ENCODE peak calls at places on chromosomes 6 and 20, in six cellular contexts. J is K562, S is ovary, A is stomach, Y is tibial nerve, O is A549. Z is an unnamed sample.

GRCh38 chr6:52752310-52752709 is 11.0 kb downstream of the GSTA2 start:
- DNase-seq in J (no peak), S (no peak), A (no peak), Y (no peak), O (no peak), Z (no peak)

GRCh38 chr6:6091608-6092002 is 84.9 kb upstream of the NRN1 start:
- DNase-seq in J (no peak), S (no peak), A (no peak), Y (no peak), O (no peak), Z (no peak)

GRCh38 chr6:158467923-158468322 is 92.0 kb upstream of the TMEM181 start:
- DNase-seq in J (no peak), S (no peak), A (peak; percentile 46), Y (no peak), O (no peak), Z (no peak)

GRCh38 chr6:112149719-112150263 is 62.4 kb downstream of the FAM229B start:
- DNase-seq in J (no peak), S (no peak), A (no peak), Y (no peak), O (no peak), Z (no peak)

GRCh38 chr6:134078166-134078565 is 25.7 kb upstream of the SLC2A12 start:
- DNase-seq in J (no peak), S (no peak), A (no peak), Y (no peak), O (no peak), Z (no peak)

GRCh38 chr20:51221791-51222408 is 199.0 kb upstream of the KCNG1 start:
- DNase-seq in J (peak; percentile 8), S (no peak), A (no peak), Y (no peak), O (no peak), Z (peak; percentile 39)

GRCh38 chr6:131949615-131949908 is 1.6 kb downstream of the CCN2 start:
- DNase-seq in J (no peak), S (no peak), A (no peak), Y (no peak), O (no peak), Z (no peak)

GRCh38 chr20:55386686-55387085 is 618.6 kb downstream of the CBLN4 start:
- DNase-seq in J (no peak), S (no peak), A (no peak), Y (no peak), O (no peak), Z (no peak)

GRCh38 chr6:28005975-28006374 is 48.9 kb downstream of the OR2B6 start:
- DNase-seq in J (no peak), S (no peak), A (no peak), Y (no peak), O (no peak), Z (no peak)

GRCh38 chr20:49768204-49769124 is 44.2 kb upstream of the SLC9A8 start:
- DNase-seq in J (no peak), S (peak; percentile 82), A (peak; percentile 73), Y (peak; percentile 41), O (peak; percentile 66), Z (peak; percentile 56)

GRCh38 chr6:169851641-169852503 is 100.5 kb downstream of the ERMARD start:
- DNase-seq in J (no peak), S (no peak), A (peak; percentile 24), Y (no peak), O (no peak), Z (no peak)

GRCh38 chr6:10248378-10248843 is 166.5 kb downstream of the TFAP2A start:
- DNase-seq in J (peak; percentile 37), S (no peak), A (no peak), Y (no peak), O (no peak), Z (no peak)

GRCh38 chr20:19252670-19253120 is 40.3 kb downstream of the SLC24A3 start:
- DNase-seq in J (no peak), S (peak; percentile 51), A (no peak), Y (no peak), O (no peak), Z (peak; percentile 26)

GRCh38 chr6:163573503-163574179 is 159.1 kb downstream of the QKI start:
- DNase-seq in J (no peak), S (no peak), A (no peak), Y (no peak), O (no peak), Z (no peak)

GRCh38 chr6:151052021-151052646 is 186.6 kb downstream of the MTHFD1L start:
- DNase-seq in J (no peak), S (no peak), A (no peak), Y (no peak), O (no peak), Z (no peak)

GRCh38 chr6:142855877-142856606 is 88.9 kb downstream of the HIVEP2 start:
- DNase-seq in J (no peak), S (no peak), A (no peak), Y (no peak), O (no peak), Z (no peak)

GRCh38 chr20:17928633-17929311 is 39.8 kb downstream of the SNX5 start:
- DNase-seq in J (no peak), S (no peak), A (peak; percentile 72), Y (no peak), O (no peak), Z (peak; percentile 59)

GRCh38 chr6:108039681-108040080 is 34.9 kb downstream of the OSTM1 start:
- DNase-seq in J (no peak), S (no peak), A (no peak), Y (no peak), O (no peak), Z (no peak)

GRCh38 chr6:30325873-30326445 is 768 bp upstream of the TRIM39 start:
- DNase-seq in J (peak; percentile 78), S (peak; percentile 39), A (no peak), Y (no peak), O (peak; percentile 49), Z (no peak)

GRCh38 chr6:152124432-152125074 is 317.1 kb downstream of the ESR1 start:
- DNase-seq in J (peak; percentile 43), S (no peak), A (no peak), Y (no peak), O (peak; percentile 33), Z (no peak)

GRCh38 chr20:38134427-38135281 is 30.4 kb downstream of the TGM2 start:
- DNase-seq in J (peak; percentile 56), S (no peak), A (no peak), Y (no peak), O (no peak), Z (no peak)

GRCh38 chr6:34226066-34226465 is 10.6 kb upstream of the HMGA1 start:
- DNase-seq in J (no peak), S (no peak), A (no peak), Y (no peak), O (no peak), Z (no peak)
- TF ChIP-seq EP300 in J (no peak), S (no peak), A (no peak), Y (no peak), O (no peak), Z (no peak)

GRCh38 chr6:37819177-37819801 is at the start of gene ZFAND3:
- DNase-seq in J (peak; percentile 98), S (peak; percentile 97), A (peak; percentile 97), Y (peak; percentile 90), O (peak; percentile 82), Z (peak; percentile 97)

GRCh38 chr6:37812835-37813234 is 6.7 kb upstream of the ZFAND3 start:
- DNase-seq in J (no peak), S (no peak), A (no peak), Y (no peak), O (no peak), Z (no peak)

GRCh38 chr6:37818536-37819176 is 871 bp upstream of the ZFAND3 start:
- DNase-seq in J (peak; percentile 99), S (peak; percentile 98), A (peak; percentile 98), Y (peak; percentile 83), O (peak; percentile 83), Z (peak; percentile 97)

GRCh38 chr6:37816599-37817375 is 2.7 kb upstream of the ZFAND3 start:
- DNase-seq in J (no peak), S (no peak), A (no peak), Y (no peak), O (no peak), Z (no peak)

GRCh38 chr6:37814374-37814773 is 5.2 kb upstream of the ZFAND3 start:
- DNase-seq in J (no peak), S (no peak), A (no peak), Y (no peak), O (no peak), Z (no peak)
- TF ChIP-seq EP300 in J (no peak), S (no peak), A (no peak), Y (no peak), O (no peak), Z (no peak)

GRCh38 chr20:36605309-36606170 is at the start of gene RAB5IF:
- DNase-seq in J (peak; percentile 99), S (peak; percentile 99), A (peak; percentile 100), Y (peak; percentile 98), O (peak; percentile 85), Z (peak; percentile 99)
- TF ChIP-seq EP300 in J (peak; percentile 31), S (no peak), A (peak; percentile 5), Y (peak; percentile 98), O (no peak), Z (no peak)

GRCh38 chr6:46879003-46879402 is 42.7 kb downstream of the ADGRF5 start:
- DNase-seq in J (no peak), S (no peak), A (no peak), Y (no peak), O (no peak), Z (no peak)

GRCh38 chr6:46876126-46876525 is 45.6 kb downstream of the ADGRF5 start:
- DNase-seq in J (no peak), S (no peak), A (peak; percentile 76), Y (no peak), O (peak; percentile 2), Z (no peak)
- TF ChIP-seq EP300 in J (no peak), S (no peak), A (no peak), Y (no peak), O (no peak), Z (no peak)

DNA sequence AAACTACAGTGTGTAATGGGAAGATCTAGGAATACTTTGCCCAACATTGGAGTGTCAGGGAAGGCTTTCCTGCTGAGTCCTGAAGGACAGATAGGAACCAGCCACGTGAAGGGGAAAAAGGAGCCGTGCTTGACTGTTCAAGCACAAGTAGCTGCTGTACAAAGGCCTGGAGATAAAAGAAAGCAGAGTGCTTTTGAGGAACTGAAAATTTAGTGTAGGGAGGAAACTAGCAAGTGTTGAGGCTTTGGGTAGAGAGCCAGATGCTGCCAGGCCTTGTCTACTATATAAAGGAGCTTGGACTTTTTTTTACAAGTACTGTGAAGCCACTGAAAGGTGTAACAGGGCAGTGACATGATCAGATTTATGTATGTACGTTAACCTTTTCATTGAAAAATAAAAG is 39.0 kb downstream of the DSE start:
- DNase-seq in J (no peak), S (no peak), A (no peak), Y (no peak), O (no peak), Z (no peak)
- TF ChIP-seq EP300 in J (no peak), S (no peak), A (no peak), Y (no peak), O (no peak), Z (no peak)

GRCh38 chr6:15904651-15905376 is 224.1 kb upstream of the MYLIP start:
- DNase-seq in J (no peak), S (no peak), A (no peak), Y (no peak), O (no peak), Z (no peak)

GRCh38 chr6:15906393-15906976 is 222.4 kb upstream of the MYLIP start:
- DNase-seq in J (no peak), S (no peak), A (no peak), Y (no peak), O (no peak), Z (no peak)

GRCh38 chr6:15908871-15909270 is 220.0 kb upstream of the MYLIP start:
- DNase-seq in J (no peak), S (no peak), A (no peak), Y (no peak), O (no peak), Z (no peak)

GRCh38 chr6:15907914-15908518 is 220.9 kb upstream of the MYLIP start:
- DNase-seq in J (peak; percentile 81), S (no peak), A (peak; percentile 66), Y (no peak), O (no peak), Z (peak; percentile 15)

GRCh38 chr6:15905488-15906392 is 223.1 kb upstream of the MYLIP start:
- DNase-seq in J (peak; percentile 98), S (no peak), A (no peak), Y (no peak), O (no peak), Z (no peak)
- TF ChIP-seq EP300 in J (peak; percentile 98), S (no peak), A (no peak), Y (no peak), O (no peak), Z (no peak)

Z was measured in transverse colon.